ENCODE peak calls at places on chromosomes 6 and 20, in four cellular contexts. S is upper lobe of right lung, P is GM12865, U is fibroblast of mammary gland. O is an unnamed sample.

GRCh38 chr6:90286884-90287488 is 9.7 kb downstream of the BACH2 start:
- DNase-seq in P (peak; percentile 67), S (no peak), U (peak; percentile 65), O (peak; percentile 63)

GRCh38 chr20:371755-372542 is 8.6 kb upstream of the TRIB3 start:
- DNase-seq in P (no peak), U (peak; percentile 79), S (peak; percentile 93), O (peak; percentile 90)

GRCh38 chr6:139644821-139645220 is 270.4 kb upstream of the CITED2 start:
- DNase-seq in P (no peak), U (peak; percentile 29), S (no peak), O (peak; percentile 61)

GRCh38 chr6:30836431-30836866 is 47.9 kb upstream of the DDR1 start:
- DNase-seq in P (no peak), S (no peak), U (peak; percentile 51), O (peak; percentile 57)

GRCh38 chr6:35341557-35341956 is 801 bp upstream of the PPARD start:
- DNase-seq in S (peak; percentile 69), P (peak; percentile 6), U (no peak), O (no peak)

GRCh38 chr6:25035451-25036435 is 100.0 kb upstream of the RIPOR2 start:
- DNase-seq in P (no peak), U (no peak), S (no peak), O (no peak)

GRCh38 chr20:15196580-15197255 is 859.3 kb upstream of the FLRT3 start:
- DNase-seq in U (no peak), S (no peak), P (peak; percentile 8), O (no peak)

GRCh38 chr20:31566658-31567379 is 38.3 kb upstream of the ID1 start:
- DNase-seq in P (peak; percentile 53), S (no peak), U (no peak), O (no peak)

GRCh38 chr6:106670236-106670635 is 40.9 kb downstream of the QRSL1 start:
- DNase-seq in S (no peak), U (no peak), P (no peak), O (no peak)

GRCh38 chr20:60465993-60466682 is 507.9 kb downstream of the CDH26 start:
- DNase-seq in S (no peak), U (peak; percentile 22), P (no peak), O (no peak)

GRCh38 chr6:145699462-145699861 is 35.9 kb downstream of the EPM2A start:
- DNase-seq in S (no peak), U (peak; percentile 81), P (no peak), O (peak; percentile 77)

GRCh38 chr6:168600381-168600780 is 159.4 kb downstream of the SMOC2 start:
- DNase-seq in U (no peak), S (no peak), P (no peak), O (no peak)

GRCh38 chr6:36430351-36430750 is 12.3 kb downstream of the PXT1 start:
- DNase-seq in S (no peak), U (no peak), P (no peak), O (peak; percentile 41)

GRCh38 chr6:158870418-158870957 is 51.3 kb upstream of the EZR start:
- DNase-seq in U (no peak), S (no peak), P (no peak), O (no peak)
- H3K4me3 ChIP-seq in U (peak overlapping the region; percentile 52), S (peak overlapping the region; percentile 57), P (peak overlapping the region; percentile 70), O (peak overlapping the region; percentile 58)

DNA sequence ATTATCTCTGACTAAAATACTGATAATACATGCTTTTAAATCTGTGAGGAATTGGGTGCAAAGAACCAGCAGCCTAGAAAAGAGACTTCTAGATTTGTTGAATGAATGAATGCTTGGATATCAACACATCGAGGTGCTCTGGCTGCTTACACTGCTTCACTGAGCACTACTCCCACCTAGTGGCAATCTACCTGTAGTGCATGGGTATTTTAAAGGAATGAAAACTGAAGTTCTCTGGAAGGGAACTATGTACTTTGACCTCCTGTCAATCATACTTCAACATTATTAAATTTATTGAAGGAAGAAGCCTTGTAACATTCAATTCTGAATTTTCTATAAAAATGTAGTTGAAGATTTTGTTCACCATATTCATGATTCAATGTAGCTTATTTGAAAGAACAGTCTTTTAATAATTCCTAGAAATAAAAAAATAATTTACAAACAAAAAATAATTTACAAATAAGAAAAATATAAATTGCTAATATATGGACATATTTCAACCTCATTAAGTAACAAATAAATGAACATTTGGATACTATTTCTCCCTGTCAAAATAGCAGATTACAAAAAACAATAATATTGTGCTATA is 111.2 kb upstream of the MMS22L start:
- DNase-seq in S (no peak), P (peak; percentile 70), U (peak; percentile 62), O (peak; percentile 78)
- TF ChIP-seq CTCF in S (peak; percentile 91), P (peak; percentile 79), U (peak; percentile 96), O (peak; percentile 97)

GRCh38 chr6:44269921-44270525 is at the start of gene TMEM151B:
- DNase-seq in S (no peak), U (no peak), P (no peak), O (no peak)

GRCh38 chr6:44271914-44272313 is 1.7 kb downstream of the TMEM151B start:
- DNase-seq in P (no peak), U (no peak), S (no peak), O (no peak)

GRCh38 chr6:44271406-44271723 is 1.1 kb downstream of the TMEM151B start:
- DNase-seq in U (no peak), P (no peak), S (no peak), O (no peak)

GRCh38 chr6:44269168-44269920 is 906 bp upstream of the TMEM151B start:
- DNase-seq in P (no peak), U (no peak), S (no peak), O (no peak)

DNA sequence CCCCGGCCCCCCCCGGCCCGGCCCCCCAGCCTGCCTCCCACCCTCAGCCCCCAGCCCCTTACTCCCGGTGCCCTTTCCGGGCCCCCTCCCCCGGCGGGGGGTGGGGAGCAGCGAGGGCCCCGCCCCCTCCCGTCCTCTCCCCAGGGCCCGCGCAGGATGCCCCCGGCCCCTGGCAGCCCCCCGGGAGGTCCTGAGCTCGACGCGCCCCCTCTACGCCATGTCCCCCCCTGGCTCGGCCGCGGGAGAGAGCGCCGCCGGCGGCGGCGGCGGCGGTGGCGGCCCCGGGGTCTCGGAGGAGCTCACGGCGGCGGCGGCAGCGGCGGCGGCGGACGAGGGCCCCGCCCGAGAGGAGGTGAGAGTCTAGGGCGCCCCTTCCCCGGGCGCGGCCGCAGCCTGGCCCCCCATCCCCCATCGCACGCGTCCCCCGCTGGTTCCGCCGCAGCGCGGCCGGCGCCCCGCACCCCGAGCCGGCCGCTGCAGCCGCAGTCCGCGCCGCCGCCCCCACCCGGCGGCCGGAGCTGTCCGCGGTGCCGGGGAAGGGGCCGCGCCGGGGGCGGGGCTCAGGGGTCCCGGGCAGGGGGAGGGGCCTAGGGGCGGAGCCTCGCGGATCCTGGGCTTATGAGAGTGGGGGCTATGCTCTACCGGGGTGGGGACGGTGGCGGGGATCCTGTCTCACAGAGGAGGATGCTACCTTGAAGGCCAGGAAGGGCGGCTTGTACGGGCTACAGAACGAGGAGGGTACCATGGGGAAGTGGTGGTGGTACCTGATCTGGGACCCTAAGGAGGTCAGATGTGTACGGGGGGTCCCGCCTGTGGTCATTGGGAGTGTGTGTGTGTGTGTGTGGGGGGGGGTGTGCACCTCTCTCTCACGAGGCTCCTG is 516 bp downstream of the TMEM151B start:
- DNase-seq in P (no peak), U (no peak), S (no peak), O (no peak)
- H3K4me3 ChIP-seq in P (no peak overlapping the region), U (no peak overlapping the region), S (no peak overlapping the region), O (peak overlapping the region; percentile 17)

DNA sequence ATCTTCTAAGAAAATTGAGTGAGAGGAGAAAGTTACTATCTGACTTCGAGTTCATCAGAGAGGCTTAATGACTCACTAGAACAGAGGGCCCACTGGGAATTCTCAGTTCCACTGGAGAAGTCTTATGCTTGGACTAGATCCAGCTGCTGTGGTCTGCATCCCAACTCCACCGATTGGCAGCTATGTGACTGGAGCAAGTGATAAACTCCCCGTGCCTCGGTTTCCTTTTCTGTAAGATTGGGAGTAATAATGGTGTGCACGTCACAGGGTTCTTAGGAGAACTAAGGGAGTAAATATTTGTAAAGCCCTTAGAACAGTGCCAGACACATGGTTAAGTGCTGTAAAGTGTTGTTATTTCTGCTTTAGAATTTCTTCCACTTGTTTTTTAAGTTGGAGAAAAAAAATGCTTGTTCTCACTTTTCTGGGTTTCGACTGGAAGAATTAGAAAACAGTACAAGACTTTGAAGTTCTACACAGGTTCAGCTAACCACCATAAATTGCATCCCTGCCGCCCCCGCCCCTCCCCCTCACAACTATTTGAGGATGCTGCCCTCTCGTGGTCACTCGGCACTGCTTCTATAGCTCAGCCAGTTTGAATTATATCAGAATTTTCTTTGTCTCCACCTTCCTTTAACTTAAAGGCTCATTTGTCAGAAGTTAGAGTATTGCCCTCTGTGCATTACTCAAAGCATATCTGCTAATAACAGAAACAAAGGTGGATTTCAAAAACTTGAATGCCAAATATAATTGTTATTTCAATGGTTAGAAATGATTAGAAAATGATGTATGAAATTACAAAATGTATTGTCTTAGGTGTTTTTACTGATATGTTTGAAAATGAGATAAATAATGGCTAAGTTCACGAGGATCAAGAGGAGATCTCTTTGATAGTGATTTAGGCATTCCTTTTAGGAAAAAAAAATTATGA is 95.0 kb upstream of the IFNGR1 start:
- DNase-seq in P (peak; percentile 86), S (peak; percentile 80), U (peak; percentile 92), O (peak; percentile 90)
- TF ChIP-seq CTCF in P (peak; percentile 71), S (peak; percentile 81), U (peak; percentile 84), O (peak; percentile 89)

DNA sequence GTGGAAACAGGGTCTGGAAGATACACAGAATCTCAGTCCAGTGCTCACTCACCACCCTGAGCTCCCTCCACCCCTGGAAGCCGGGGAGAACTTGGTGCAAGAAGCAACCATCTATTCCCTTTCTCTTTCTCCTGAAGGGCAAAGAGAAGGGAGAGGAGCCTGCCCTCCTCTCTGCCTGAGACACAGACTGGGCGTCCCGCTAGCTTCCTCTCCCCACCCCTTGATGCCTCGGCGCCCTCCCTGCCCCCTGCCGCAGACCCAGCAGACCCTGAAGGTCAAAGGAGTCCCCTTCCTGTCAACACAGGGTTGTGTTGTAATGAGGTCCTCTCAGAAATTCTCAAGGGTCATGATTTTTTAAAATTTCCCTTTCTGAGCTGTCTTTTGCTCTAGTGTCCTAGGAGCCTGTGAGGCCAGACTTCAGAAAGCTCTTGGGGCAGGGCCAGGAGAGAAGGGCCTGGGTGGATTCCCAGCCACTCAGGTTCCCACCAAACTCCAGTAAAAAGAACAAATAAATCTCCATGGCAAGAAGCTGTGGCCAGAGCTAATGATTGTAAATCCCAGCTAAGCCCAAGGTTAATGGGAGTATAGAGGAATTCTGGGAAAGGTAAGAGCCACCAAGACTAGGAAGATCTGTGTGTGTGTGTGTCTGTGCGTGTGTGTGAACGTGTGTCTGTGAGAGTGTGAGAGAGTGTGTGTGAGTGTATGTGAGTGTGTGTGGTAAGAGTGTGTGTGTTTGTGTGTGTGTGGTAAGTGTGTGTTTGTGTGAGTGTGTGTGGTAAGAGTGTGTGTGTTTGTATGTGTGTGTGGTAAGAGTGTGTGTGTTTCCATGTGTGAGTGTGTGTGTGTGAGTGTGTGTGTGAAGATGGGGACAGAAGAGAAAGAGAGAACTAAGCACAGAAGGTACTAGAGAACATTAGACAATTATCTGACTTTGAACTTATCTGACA is 1.0 kb upstream of the JPH2 start:
- DNase-seq in U (no peak), P (peak; percentile 29), S (no peak), O (peak; percentile 39)
- H3K4me3 ChIP-seq in U (peak overlapping the region; percentile 40), P (no peak overlapping the region), S (peak overlapping the region; percentile 46), O (peak overlapping the region; percentile 48)

GRCh38 chr6:6003334-6004146 is 3.2 kb downstream of the NRN1 start:
- DNase-seq in P (peak; percentile 41), U (peak; percentile 62), S (no peak), O (no peak)
- TF ChIP-seq CTCF in P (no peak), U (no peak), S (no peak), O (no peak)